ENCODE peak calls at places on chromosome 1, in six cellular contexts. W, J, E, O, P and U are unnamed samples.

GRCh38 chr1:212585210-212585609 is 23.4 kb upstream of the ATF3 start:
- DNase-seq in O (no peak), P (no peak), J (no peak), E (no peak), W (no peak), U (no peak)

GRCh38 chr1:53715478-53715877 is 23.5 kb downstream of the GLIS1 start:
- DNase-seq in E (no peak), W (no peak), J (peak; percentile 39), P (no peak), O (peak; percentile 32), U (no peak)

GRCh38 chr1:172628416-172628815 is 30.5 kb upstream of the FASLG start:
- DNase-seq in W (no peak), E (no peak), P (no peak), J (peak; percentile 19), O (no peak), U (no peak)

GRCh38 chr1:36703526-36704208 is 221.0 kb upstream of the CSF3R start:
- DNase-seq in P (peak; percentile 84), J (peak; percentile 76), E (peak; percentile 76), O (peak; percentile 58), W (peak; percentile 9), U (peak; percentile 55)

GRCh38 chr1:24932284-24932683 is 2.2 kb upstream of the RUNX3 start:
- DNase-seq in W (no peak), J (peak; percentile 40), E (peak; percentile 61), P (peak; percentile 82), O (peak; percentile 30), U (no peak)

GRCh38 chr1:23664837-23665795 is 26.5 kb upstream of the RPL11 start:
- DNase-seq in E (no peak), P (no peak), W (no peak), J (peak; percentile 28), O (peak; percentile 57), U (peak; percentile 56)

GRCh38 chr1:5410652-5411051 is 581.6 kb downstream of the NPHP4 start:
- DNase-seq in J (no peak), E (no peak), O (no peak), P (no peak), W (no peak), U (no peak)

GRCh38 chr1:227449051-227449450 is 114.3 kb upstream of the ZNF678 start:
- DNase-seq in E (no peak), O (peak; percentile 56), P (no peak), J (peak; percentile 51), W (no peak), U (no peak)

GRCh38 chr1:77031101-77031662 is 163.9 kb downstream of the ST6GALNAC5 start:
- DNase-seq in J (peak; percentile 62), W (no peak), P (no peak), O (peak; percentile 72), E (no peak), U (peak; percentile 20)